ENCODE peak calls at places on chromosomes 12 and 14, in eight cellular contexts. One of them, this sample, is unnamed.

GRCh38 chr14:52355016-52355430 is 40.9 kb downstream of the PTGER2 start:
- DNase-seq in pancreas: no peak
- DNase-seq in AG09309: peak
- DNase-seq in GM10248: no peak
- DNase-seq in Calu3: no peak
- DNase-seq in colonic mucosa: no peak
- DNase-seq in WERI-Rb-1: no peak
- DNase-seq in HepG2: no peak
- DNase-seq in this sample: no peak

GRCh38 chr12:166425-167091 is 47.4 kb downstream of the SLC6A12 start:
- DNase-seq in pancreas: no peak
- DNase-seq in AG09309: no peak
- DNase-seq in GM10248: no peak
- DNase-seq in Calu3: no peak
- DNase-seq in colonic mucosa: no peak
- DNase-seq in WERI-Rb-1: no peak
- DNase-seq in HepG2: no peak
- DNase-seq in this sample: no peak

GRCh38 chr14:23561873-23562821 is 5.4 kb downstream of the AP1G2 start:
- DNase-seq in pancreas: no peak
- DNase-seq in AG09309: no peak
- DNase-seq in GM10248: no peak
- DNase-seq in Calu3: no peak
- DNase-seq in colonic mucosa: no peak
- DNase-seq in WERI-Rb-1: no peak
- DNase-seq in HepG2: no peak
- DNase-seq in this sample: peak

GRCh38 chr12:24821691-24822090 is 127.2 kb downstream of the BCAT1 start:
- DNase-seq in pancreas: no peak
- DNase-seq in AG09309: no peak
- DNase-seq in GM10248: no peak
- DNase-seq in Calu3: no peak
- DNase-seq in colonic mucosa: no peak
- DNase-seq in WERI-Rb-1: no peak
- DNase-seq in HepG2: no peak
- DNase-seq in this sample: no peak

GRCh38 chr14:42222924-42223471 is 616.3 kb downstream of the LRFN5 start:
- DNase-seq in pancreas: no peak
- DNase-seq in AG09309: peak
- DNase-seq in GM10248: peak
- DNase-seq in Calu3: no peak
- DNase-seq in colonic mucosa: no peak
- DNase-seq in WERI-Rb-1: no peak
- DNase-seq in HepG2: no peak
- DNase-seq in this sample: no peak

GRCh38 chr12:106296179-106296877 is 6.2 kb upstream of the TCP11L2 start:
- DNase-seq in pancreas: no peak
- DNase-seq in AG09309: peak
- DNase-seq in GM10248: no peak
- DNase-seq in Calu3: peak
- DNase-seq in colonic mucosa: no peak
- DNase-seq in WERI-Rb-1: no peak
- DNase-seq in HepG2: peak
- DNase-seq in this sample: no peak

GRCh38 chr12:2693204-2693860 is 101.4 kb upstream of the FKBP4 start:
- DNase-seq in pancreas: no peak
- DNase-seq in AG09309: no peak
- DNase-seq in GM10248: no peak
- DNase-seq in Calu3: no peak
- DNase-seq in colonic mucosa: no peak
- DNase-seq in WERI-Rb-1: no peak
- DNase-seq in HepG2: no peak
- DNase-seq in this sample: no peak

GRCh38 chr12:4505381-4505986 is 33.2 kb upstream of the RAD51AP1 start:
- DNase-seq in pancreas: no peak
- DNase-seq in AG09309: no peak
- DNase-seq in GM10248: no peak
- DNase-seq in Calu3: no peak
- DNase-seq in colonic mucosa: no peak
- DNase-seq in WERI-Rb-1: no peak
- DNase-seq in HepG2: no peak
- DNase-seq in this sample: no peak

GRCh38 chr12:2244013-2244861 is 191.4 kb downstream of the CACNA1C start:
- DNase-seq in pancreas: no peak
- DNase-seq in AG09309: peak
- DNase-seq in GM10248: no peak
- DNase-seq in Calu3: no peak
- DNase-seq in colonic mucosa: no peak
- DNase-seq in WERI-Rb-1: no peak
- DNase-seq in HepG2: peak
- DNase-seq in this sample: no peak

GRCh38 chr12:1810201-1810930 is 10.0 kb upstream of the LRTM2 start:
- DNase-seq in pancreas: no peak
- DNase-seq in AG09309: no peak
- DNase-seq in GM10248: no peak
- DNase-seq in Calu3: no peak
- DNase-seq in colonic mucosa: no peak
- DNase-seq in WERI-Rb-1: no peak
- DNase-seq in HepG2: no peak
- DNase-seq in this sample: no peak

GRCh38 chr14:67583711-67584644 is 16.1 kb downstream of the PIGH start:
- DNase-seq in pancreas: no peak
- DNase-seq in AG09309: no peak
- DNase-seq in GM10248: peak
- DNase-seq in Calu3: peak
- DNase-seq in colonic mucosa: peak
- DNase-seq in WERI-Rb-1: peak
- DNase-seq in HepG2: peak
- DNase-seq in this sample: peak

GRCh38 chr12:110256780-110257431 is 24.1 kb upstream of the ATP2A2 start:
- DNase-seq in pancreas: no peak
- DNase-seq in AG09309: no peak
- DNase-seq in GM10248: no peak
- DNase-seq in Calu3: no peak
- DNase-seq in colonic mucosa: peak
- DNase-seq in WERI-Rb-1: no peak
- DNase-seq in HepG2: no peak
- DNase-seq in this sample: no peak

GRCh38 chr14:53193193-53193592 is 40.1 kb upstream of the DDHD1 start:
- DNase-seq in pancreas: no peak
- DNase-seq in AG09309: no peak
- DNase-seq in GM10248: no peak
- DNase-seq in Calu3: no peak
- DNase-seq in colonic mucosa: no peak
- DNase-seq in WERI-Rb-1: no peak
- DNase-seq in HepG2: no peak
- DNase-seq in this sample: no peak

GRCh38 chr12:5173511-5174011 is 129.9 kb downstream of the KCNA5 start:
- DNase-seq in pancreas: no peak
- DNase-seq in AG09309: no peak
- DNase-seq in GM10248: no peak
- DNase-seq in Calu3: no peak
- DNase-seq in colonic mucosa: no peak
- DNase-seq in WERI-Rb-1: no peak
- DNase-seq in HepG2: no peak
- DNase-seq in this sample: no peak

GRCh38 chr12:96271469-96272199 is 77.5 kb downstream of the ELK3 start:
- DNase-seq in pancreas: no peak
- DNase-seq in AG09309: no peak
- DNase-seq in GM10248: no peak
- DNase-seq in Calu3: no peak
- DNase-seq in colonic mucosa: no peak
- DNase-seq in WERI-Rb-1: no peak
- DNase-seq in HepG2: no peak
- DNase-seq in this sample: no peak

GRCh38 chr12:95796225-95796981 is 5.8 kb upstream of the NTN4 start:
- DNase-seq in pancreas: no peak
- DNase-seq in AG09309: no peak
- DNase-seq in GM10248: no peak
- DNase-seq in Calu3: peak
- DNase-seq in colonic mucosa: no peak
- DNase-seq in WERI-Rb-1: no peak
- DNase-seq in HepG2: peak
- DNase-seq in this sample: no peak

GRCh38 chr12:18906354-18906753 is 168.4 kb downstream of the CAPZA3 start:
- DNase-seq in pancreas: no peak
- DNase-seq in AG09309: no peak
- DNase-seq in GM10248: no peak
- DNase-seq in Calu3: no peak
- DNase-seq in colonic mucosa: no peak
- DNase-seq in WERI-Rb-1: no peak
- DNase-seq in HepG2: no peak
- DNase-seq in this sample: no peak

GRCh38 chr12:6067152-6067916 is 57.1 kb downstream of the VWF start:
- DNase-seq in pancreas: no peak
- DNase-seq in AG09309: no peak
- DNase-seq in GM10248: no peak
- DNase-seq in Calu3: peak
- DNase-seq in colonic mucosa: no peak
- DNase-seq in WERI-Rb-1: peak
- DNase-seq in HepG2: peak
- DNase-seq in this sample: no peak

GRCh38 chr14:20386276-20386855 is 26.9 kb downstream of the TEP1 start:
- DNase-seq in pancreas: no peak
- DNase-seq in AG09309: no peak
- DNase-seq in GM10248: no peak
- DNase-seq in Calu3: no peak
- DNase-seq in colonic mucosa: no peak
- DNase-seq in WERI-Rb-1: peak
- DNase-seq in HepG2: no peak
- DNase-seq in this sample: no peak

GRCh38 chr14:20614038-20614840 is 23.1 kb upstream of the RNASE12 start:
- DNase-seq in pancreas: no peak
- DNase-seq in AG09309: no peak
- DNase-seq in GM10248: no peak
- DNase-seq in Calu3: peak
- DNase-seq in colonic mucosa: peak
- DNase-seq in WERI-Rb-1: no peak
- DNase-seq in HepG2: no peak
- DNase-seq in this sample: no peak

GRCh38 chr14:25371053-25371452 is 321.1 kb upstream of the STXBP6 start:
- DNase-seq in pancreas: no peak
- DNase-seq in AG09309: no peak
- DNase-seq in GM10248: no peak
- DNase-seq in Calu3: no peak
- DNase-seq in colonic mucosa: no peak
- DNase-seq in WERI-Rb-1: no peak
- DNase-seq in HepG2: no peak
- DNase-seq in this sample: no peak

GRCh38 chr14:28773176-28773575 is 6.6 kb downstream of the FOXG1 start:
- DNase-seq in pancreas: no peak
- DNase-seq in AG09309: no peak
- DNase-seq in GM10248: no peak
- DNase-seq in Calu3: no peak
- DNase-seq in colonic mucosa: no peak
- DNase-seq in WERI-Rb-1: no peak
- DNase-seq in HepG2: no peak
- DNase-seq in this sample: no peak
- TF ChIP-seq CTCF in pancreas: no peak
- TF ChIP-seq CTCF in AG09309: no peak
- TF ChIP-seq CTCF in GM10248: no peak
- TF ChIP-seq CTCF in Calu3: no peak
- TF ChIP-seq CTCF in colonic mucosa: no peak
- TF ChIP-seq CTCF in WERI-Rb-1: no peak
- TF ChIP-seq CTCF in HepG2: no peak
- TF ChIP-seq CTCF in this sample: no peak

GRCh38 chr12:123435636-123436016 is 858 bp downstream of the RILPL2 start:
- DNase-seq in pancreas: no peak
- DNase-seq in AG09309: no peak
- DNase-seq in GM10248: no peak
- DNase-seq in Calu3: no peak
- DNase-seq in colonic mucosa: no peak
- DNase-seq in WERI-Rb-1: no peak
- DNase-seq in HepG2: no peak
- DNase-seq in this sample: no peak
- TF ChIP-seq CTCF in pancreas: no peak
- TF ChIP-seq CTCF in AG09309: no peak
- TF ChIP-seq CTCF in GM10248: no peak
- TF ChIP-seq CTCF in Calu3: no peak
- TF ChIP-seq CTCF in colonic mucosa: no peak
- TF ChIP-seq CTCF in WERI-Rb-1: no peak
- TF ChIP-seq CTCF in HepG2: no peak
- TF ChIP-seq CTCF in this sample: no peak

GRCh38 chr14:98140862-98141261 is 1131.1 kb downstream of the BCL11B start:
- DNase-seq in pancreas: no peak
- DNase-seq in AG09309: no peak
- DNase-seq in GM10248: no peak
- DNase-seq in Calu3: no peak
- DNase-seq in colonic mucosa: no peak
- DNase-seq in WERI-Rb-1: no peak
- DNase-seq in HepG2: no peak
- DNase-seq in this sample: no peak

GRCh38 chr14:98136019-98136418 is 1136.0 kb downstream of the BCL11B start:
- DNase-seq in pancreas: no peak
- DNase-seq in AG09309: no peak
- DNase-seq in GM10248: no peak
- DNase-seq in Calu3: no peak
- DNase-seq in colonic mucosa: no peak
- DNase-seq in WERI-Rb-1: no peak
- DNase-seq in HepG2: no peak
- DNase-seq in this sample: no peak

GRCh38 chr14:98136420-98136819 is 1135.6 kb downstream of the BCL11B start:
- DNase-seq in pancreas: no peak
- DNase-seq in AG09309: no peak
- DNase-seq in GM10248: no peak
- DNase-seq in Calu3: no peak
- DNase-seq in colonic mucosa: no peak
- DNase-seq in WERI-Rb-1: no peak
- DNase-seq in HepG2: no peak
- DNase-seq in this sample: no peak

GRCh38 chr14:98137626-98138025 is 1134.4 kb downstream of the BCL11B start:
- DNase-seq in pancreas: no peak
- DNase-seq in AG09309: no peak
- DNase-seq in GM10248: no peak
- DNase-seq in Calu3: no peak
- DNase-seq in colonic mucosa: no peak
- DNase-seq in WERI-Rb-1: no peak
- DNase-seq in HepG2: no peak
- DNase-seq in this sample: no peak

GRCh38 chr14:98138666-98139065 is 1133.3 kb downstream of the BCL11B start:
- DNase-seq in pancreas: no peak
- DNase-seq in AG09309: no peak
- DNase-seq in GM10248: peak
- DNase-seq in Calu3: peak
- DNase-seq in colonic mucosa: peak
- DNase-seq in WERI-Rb-1: peak
- DNase-seq in HepG2: no peak
- DNase-seq in this sample: peak
- TF ChIP-seq CTCF in pancreas: peak
- TF ChIP-seq CTCF in AG09309: peak
- TF ChIP-seq CTCF in GM10248: peak
- TF ChIP-seq CTCF in Calu3: peak
- TF ChIP-seq CTCF in colonic mucosa: peak
- TF ChIP-seq CTCF in WERI-Rb-1: peak
- TF ChIP-seq CTCF in HepG2: peak
- TF ChIP-seq CTCF in this sample: peak

GRCh38 chr12:116773276-116773731 is 35.2 kb downstream of the RNFT2 start:
- DNase-seq in pancreas: no peak
- DNase-seq in AG09309: peak
- DNase-seq in GM10248: no peak
- DNase-seq in Calu3: no peak
- DNase-seq in colonic mucosa: no peak
- DNase-seq in WERI-Rb-1: no peak
- DNase-seq in HepG2: peak
- DNase-seq in this sample: no peak
- TF ChIP-seq CTCF in pancreas: no peak
- TF ChIP-seq CTCF in AG09309: peak
- TF ChIP-seq CTCF in GM10248: no peak
- TF ChIP-seq CTCF in Calu3: no peak
- TF ChIP-seq CTCF in colonic mucosa: no peak
- TF ChIP-seq CTCF in WERI-Rb-1: peak
- TF ChIP-seq CTCF in HepG2: no peak
- TF ChIP-seq CTCF in this sample: no peak